ENCODE peak calls at places on chromosome 19, in ten cellular contexts. V, X, R, M, Z, C, J, Q, O and S are unnamed samples.

GRCh38 chr19:42794751-42795150 is 29.3 kb upstream of the PSG8 start:
- DNase-seq in V (no peak), X (no peak), R (no peak), M (no peak), Z (no peak), C (no peak), J (no peak), Q (no peak), O (no peak), S (no peak)

GRCh38 chr19:28294395-28294794 is 918.6 kb downstream of the UQCRFS1 start:
- DNase-seq in V (no peak), X (peak), R (no peak), M (no peak), Z (peak), C (no peak), J (no peak), Q (no peak), O (no peak), S (no peak)

GRCh38 chr19:48784527-48784926 is 26.3 kb downstream of the BCAT2 start:
- DNase-seq in V (peak), X (peak), R (no peak), M (no peak), Z (no peak), C (no peak), J (no peak), Q (no peak), O (no peak), S (peak)

GRCh38 chr19:279656-280055 is 11.5 kb downstream of the PLPP2 start:
- DNase-seq in V (no peak), X (no peak), R (no peak), M (no peak), Z (no peak), C (no peak), J (no peak), Q (no peak), O (no peak), S (no peak)

GRCh38 chr19:16778796-16779411 is 50.3 kb upstream of the SIN3B start:
- DNase-seq in V (peak), X (peak), R (no peak), M (peak), Z (peak), C (peak), J (peak), Q (peak), O (peak), S (peak)

GRCh38 chr19:11560404-11560988 is 1.5 kb upstream of the ELOF1 start:
- DNase-seq in V (peak), X (peak), R (no peak), M (no peak), Z (peak), C (peak), J (peak), Q (peak), O (peak), S (peak)

GRCh38 chr19:40596608-40597328 is 4.4 kb upstream of the LTBP4 start:
- DNase-seq in V (no peak), X (peak), R (no peak), M (peak), Z (peak), C (no peak), J (no peak), Q (no peak), O (no peak), S (peak)

GRCh38 chr19:7738023-7738422 is 6.1 kb upstream of the CLEC4G start:
- DNase-seq in V (no peak), X (no peak), R (no peak), M (no peak), Z (no peak), C (peak), J (no peak), Q (no peak), O (no peak), S (no peak)

GRCh38 chr19:33468361-33469170 is 53.0 kb downstream of the PEPD start:
- DNase-seq in V (no peak), X (no peak), R (peak), M (peak), Z (no peak), C (no peak), J (no peak), Q (peak), O (no peak), S (no peak)

GRCh38 chr19:7799640-7800355 is 30.2 kb upstream of the EVI5L start:
- DNase-seq in V (peak), X (peak), R (no peak), M (peak), Z (peak), C (peak), J (peak), Q (peak), O (peak), S (peak)

GRCh38 chr19:35790981-35791813 is 15.8 kb downstream of the ARHGAP33 start:
- DNase-seq in V (peak), X (no peak), R (no peak), M (no peak), Z (no peak), C (no peak), J (no peak), Q (no peak), O (no peak), S (no peak)

GRCh38 chr19:41276231-41276630 is 12.1 kb downstream of the HNRNPUL1 start:
- DNase-seq in V (no peak), X (peak), R (no peak), M (no peak), Z (no peak), C (no peak), J (no peak), Q (no peak), O (no peak), S (no peak)

GRCh38 chr19:8237026-8237425 is 27.9 kb downstream of the CERS4 start:
- DNase-seq in V (no peak), X (no peak), R (no peak), M (no peak), Z (no peak), C (no peak), J (no peak), Q (no peak), O (no peak), S (no peak)

GRCh38 chr19:19568802-19569756 is 31.0 kb downstream of the CILP2 start:
- DNase-seq in V (no peak), X (peak), R (no peak), M (peak), Z (no peak), C (no peak), J (peak), Q (no peak), O (no peak), S (peak)

GRCh38 chr19:11160119-11160768 is 4.7 kb upstream of the SPC24 start:
- DNase-seq in V (no peak), X (peak), R (no peak), M (no peak), Z (no peak), C (no peak), J (no peak), Q (no peak), O (no peak), S (no peak)

GRCh38 chr19:1046117-1046626 is 6.3 kb downstream of the ABCA7 start:
- DNase-seq in V (no peak), X (no peak), R (no peak), M (no peak), Z (no peak), C (no peak), J (no peak), Q (no peak), O (no peak), S (no peak)

GRCh38 chr19:38089440-38089839 is 134.6 kb downstream of the DPF1 start:
- DNase-seq in V (no peak), X (no peak), R (no peak), M (no peak), Z (no peak), C (no peak), J (no peak), Q (no peak), O (no peak), S (no peak)

GRCh38 chr19:6494438-6495036 is 7.6 kb downstream of the TUBB4A start:
- DNase-seq in V (no peak), X (no peak), R (no peak), M (no peak), Z (no peak), C (no peak), J (no peak), Q (no peak), O (no peak), S (no peak)

GRCh38 chr19:1050989-1051788 is 11.3 kb downstream of the ABCA7 start:
- DNase-seq in V (no peak), X (no peak), R (no peak), M (no peak), Z (no peak), C (no peak), J (no peak), Q (no peak), O (no peak), S (no peak)

GRCh38 chr19:46603195-46603637 is 2.1 kb downstream of the CALM3 start:
- DNase-seq in V (no peak), X (no peak), R (no peak), M (no peak), Z (peak), C (no peak), J (no peak), Q (no peak), O (no peak), S (no peak)

GRCh38 chr19:4640247-4641000 is 1.1 kb downstream of the TNFAIP8L1 start:
- DNase-seq in V (no peak), X (no peak), R (no peak), M (no peak), Z (peak), C (no peak), J (peak), Q (no peak), O (no peak), S (no peak)